ENCODE peak calls at places on chromosomes 5 and 9, in eight cellular contexts. N, R, P, Q, F, X, I and L are unnamed samples. For H3K4me1, the result is how much of the 10 kb centered on the place peaks cover.

GRCh38 chr9:101398335-101398929 is at the start of the genes MRPL50 and ZNF189:
- DNase-seq in N (peak), R (peak), P (peak), Q (peak), F (peak), X (peak), I (peak), L (peak)

GRCh38 chr9:14320272-14321245 is 6.6 kb upstream of the NFIB start:
- DNase-seq in N (no peak), R (no peak), P (no peak), Q (peak), F (peak), X (no peak), I (no peak), L (peak)

GRCh38 chr9:19085295-19085694 is 17.4 kb downstream of the HAUS6 start:
- DNase-seq in N (no peak), R (peak), P (no peak), Q (no peak), F (no peak), X (no peak), I (no peak), L (no peak)

GRCh38 chr9:5543875-5544702 is 33.8 kb downstream of the PDCD1LG2 start:
- DNase-seq in N (no peak), R (no peak), P (no peak), Q (no peak), F (no peak), X (no peak), I (no peak), L (no peak)

GRCh38 chr9:113355197-113355596 is 5.9 kb downstream of the BSPRY start:
- DNase-seq in N (no peak), R (no peak), P (no peak), Q (no peak), F (no peak), X (no peak), I (no peak), L (no peak)

GRCh38 chr5:135505973-135506372 is 29.8 kb downstream of the NEUROG1 start:
- DNase-seq in N (no peak), R (no peak), P (no peak), Q (no peak), F (no peak), X (no peak), I (no peak), L (no peak)

GRCh38 chr5:72109051-72109411 is 1.8 kb downstream of the MAP1B start:
- DNase-seq in N (no peak), R (no peak), P (no peak), Q (no peak), F (no peak), X (no peak), I (no peak), L (no peak)

GRCh38 chr9:83449981-83450380 is 88.2 kb downstream of the FRMD3 start:
- DNase-seq in N (no peak), R (no peak), P (no peak), Q (no peak), F (no peak), X (no peak), I (no peak), L (no peak)

GRCh38 chr5:177086918-177087706 is 397 bp downstream of the FGFR4 start:
- DNase-seq in N (no peak), R (peak), P (no peak), Q (no peak), F (no peak), X (no peak), I (peak), L (peak)

GRCh38 chr5:180439911-180440769 is 54.0 kb upstream of the CNOT6 start:
- DNase-seq in N (no peak), R (no peak), P (no peak), Q (no peak), F (no peak), X (no peak), I (no peak), L (no peak)

GRCh38 chr9:136847827-136848392 is 1.3 kb upstream of the PHPT1 start:
- DNase-seq in N (peak), R (peak), P (peak), Q (peak), F (peak), X (peak), I (peak), L (peak)

GRCh38 chr9:108696156-108696555 is 159.6 kb downstream of the ACTL7B start:
- DNase-seq in N (no peak), R (no peak), P (no peak), Q (no peak), F (no peak), X (no peak), I (no peak), L (no peak)

GRCh38 chr5:58477760-58478159 is 13.5 kb upstream of the GAPT start:
- DNase-seq in N (no peak), R (no peak), P (no peak), Q (no peak), F (no peak), X (no peak), I (no peak), L (peak)

GRCh38 chr5:1204693-1205242 is 3.4 kb downstream of the SLC6A19 start:
- DNase-seq in N (peak), R (peak), P (no peak), Q (peak), F (no peak), X (no peak), I (peak), L (peak)

GRCh38 chr5:149618581-149619248 is 37.4 kb downstream of the ARHGEF37 start:
- DNase-seq in N (peak), R (peak), P (no peak), Q (no peak), F (peak), X (peak), I (no peak), L (peak)

GRCh38 chr5:178231736-178232123 is 872 bp downstream of the PHYKPL start:
- DNase-seq in N (no peak), R (no peak), P (peak), Q (no peak), F (no peak), X (no peak), I (no peak), L (no peak)

GRCh38 chr5:180026725-180027448 is 44.7 kb downstream of the RNF130 start:
- DNase-seq in N (no peak), R (no peak), P (no peak), Q (no peak), F (no peak), X (no peak), I (no peak), L (no peak)

GRCh38 chr5:135842737-135843136 is 8.3 kb downstream of the SLC25A48 start:
- DNase-seq in N (no peak), R (no peak), P (no peak), Q (no peak), F (no peak), X (no peak), I (no peak), L (no peak)

GRCh38 chr9:99466104-99466503 is 244.0 kb downstream of the SEC61B start:
- DNase-seq in N (no peak), R (no peak), P (no peak), Q (no peak), F (no peak), X (no peak), I (no peak), L (peak)

GRCh38 chr9:111691686-111692329 is 30.4 kb downstream of the GNG10 start:
- DNase-seq in N (no peak), R (peak), P (no peak), Q (no peak), F (no peak), X (no peak), I (no peak), L (no peak)

GRCh38 chr9:100377015-100377414 is 24.3 kb upstream of the TEX10 start:
- DNase-seq in N (no peak), R (no peak), P (no peak), Q (no peak), F (no peak), X (no peak), I (no peak), L (no peak)

GRCh38 chr5:170591055-170591454 is 87.2 kb downstream of the KCNIP1 start:
- DNase-seq in N (no peak), R (no peak), P (no peak), Q (no peak), F (no peak), X (no peak), I (no peak), L (no peak)

GRCh38 chr5:170601608-170602007 is 97.8 kb downstream of the KCNIP1 start:
- DNase-seq in N (no peak), R (no peak), P (no peak), Q (no peak), F (no peak), X (no peak), I (no peak), L (no peak)

GRCh38 chr5:170597109-170597741 is 93.4 kb downstream of the KCNIP1 start:
- DNase-seq in N (peak), R (no peak), P (no peak), Q (no peak), F (no peak), X (no peak), I (no peak), L (peak)

GRCh38 chr5:170597876-170598275 is 94.1 kb downstream of the KCNIP1 start:
- DNase-seq in N (peak), R (no peak), P (no peak), Q (no peak), F (no peak), X (peak), I (no peak), L (no peak)

DNA sequence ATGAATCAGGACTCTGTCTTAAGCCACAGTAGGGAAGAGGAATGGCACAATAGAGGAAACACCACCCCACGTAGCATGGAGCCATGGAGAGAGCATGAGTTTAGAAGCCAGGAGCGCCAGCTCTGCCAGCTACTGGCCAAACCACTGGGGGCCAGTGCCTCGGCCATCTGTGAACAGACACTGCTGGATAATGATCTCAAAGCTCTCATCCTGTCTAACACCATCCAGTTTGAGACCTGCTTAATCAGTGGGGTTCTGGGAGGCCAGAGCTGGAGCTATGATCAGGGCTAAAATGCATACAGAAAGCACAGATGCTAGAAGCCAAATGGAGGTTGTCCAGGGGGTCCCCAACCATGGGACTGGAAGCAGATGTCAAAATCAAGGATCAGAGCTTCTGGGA is 92.7 kb downstream of the KCNIP1 start:
- DNase-seq in N (no peak), R (no peak), P (no peak), Q (no peak), F (no peak), X (no peak), I (no peak), L (peak)
- H3K4me1 ChIP-seq in N (under half), R (under half), P (under half), Q (under half), F (under half), X (under half), I (under half), L (under half)

GRCh38 chr9:105636331-105636730 is 25.9 kb upstream of the TAL2 start:
- DNase-seq in N (no peak), R (no peak), P (no peak), Q (no peak), F (no peak), X (no peak), I (no peak), L (no peak)

GRCh38 chr9:105637787-105638395 is 24.4 kb upstream of the TAL2 start:
- DNase-seq in N (no peak), R (no peak), P (no peak), Q (no peak), F (no peak), X (no peak), I (no peak), L (no peak)

GRCh38 chr9:105632807-105633206 is 29.4 kb upstream of the TAL2 start:
- DNase-seq in N (no peak), R (no peak), P (no peak), Q (no peak), F (no peak), X (no peak), I (no peak), L (no peak)

DNA sequence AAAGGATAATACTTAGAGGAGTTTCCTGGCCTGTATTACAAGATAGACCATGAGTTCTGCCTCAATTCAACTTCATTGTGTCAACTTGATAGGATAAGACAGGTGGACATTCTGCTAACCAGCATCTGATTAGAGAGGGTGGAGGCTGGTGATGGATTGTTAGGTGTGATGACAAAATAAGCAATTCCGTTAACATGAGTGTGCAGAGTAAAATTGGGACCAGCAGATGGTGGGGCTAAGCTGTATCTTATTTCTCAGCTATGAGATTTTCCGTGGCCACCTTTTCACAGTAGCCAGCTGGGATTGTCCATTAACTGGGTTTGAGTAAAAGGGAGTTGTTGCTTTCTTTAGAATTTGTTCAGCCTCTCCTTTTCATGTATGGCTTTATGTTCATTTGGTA is 28.9 kb upstream of the TAL2 start:
- DNase-seq in N (no peak), R (no peak), P (no peak), Q (no peak), F (no peak), X (no peak), I (no peak), L (no peak)
- TF ChIP-seq CTCF in N (no peak), R (no peak), P (no peak), Q (no peak), F (no peak), X (no peak), I (no peak), L (no peak)

GRCh38 chr9:34993502-34994428 is 4.2 kb downstream of the DNAJB5 start:
- DNase-seq in N (peak), R (no peak), P (peak), Q (peak), F (peak), X (peak), I (no peak), L (peak)
- H3K4me1 ChIP-seq in N (half or more), R (half or more), P (half or more), Q (half or more), F (half or more), X (half or more), I (half or more), L (under half)

GRCh38 chr9:122350577-122351355 is 20.1 kb upstream of the PTGS1 start:
- DNase-seq in N (peak), R (peak), P (peak), Q (peak), F (peak), X (peak), I (peak), L (peak)

GRCh38 chr9:122360891-122361290 is 9.9 kb upstream of the PTGS1 start:
- DNase-seq in N (no peak), R (no peak), P (no peak), Q (no peak), F (no peak), X (no peak), I (no peak), L (no peak)

GRCh38 chr9:122354536-122355199 is 16.2 kb upstream of the PTGS1 start:
- DNase-seq in N (no peak), R (no peak), P (no peak), Q (no peak), F (no peak), X (peak), I (no peak), L (no peak)

GRCh38 chr9:122355336-122355875 is 15.4 kb upstream of the PTGS1 start:
- DNase-seq in N (no peak), R (no peak), P (no peak), Q (no peak), F (no peak), X (no peak), I (no peak), L (no peak)

DNA sequence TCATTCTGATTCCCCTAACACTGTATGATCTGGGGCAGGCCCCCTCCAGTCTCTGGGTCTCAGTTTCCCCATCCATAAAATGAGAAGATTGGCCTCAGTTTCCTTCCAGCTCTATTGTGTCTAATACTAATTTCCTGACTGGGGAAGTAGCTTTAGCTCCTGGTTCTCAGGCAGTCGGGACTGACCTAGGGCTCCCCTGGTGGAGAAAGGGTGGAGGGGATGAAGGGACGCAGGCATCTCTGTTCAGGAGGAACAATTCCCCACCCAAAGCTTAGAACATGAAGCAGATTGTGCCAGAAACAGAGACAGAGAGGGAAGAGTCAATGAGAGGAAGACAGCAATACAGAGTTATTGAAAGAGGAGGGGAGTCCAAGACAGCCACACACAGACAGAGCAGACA is 14.2 kb upstream of the PTGS1 start:
- DNase-seq in N (no peak), R (no peak), P (no peak), Q (no peak), F (no peak), X (no peak), I (no peak), L (no peak)
- TF ChIP-seq CTCF in N (no peak), R (peak), P (no peak), Q (no peak), F (peak), X (peak), I (no peak), L (peak)

GRCh38 chr5:40685952-40686351 is 6.2 kb downstream of the PTGER4 start:
- DNase-seq in N (no peak), R (no peak), P (no peak), Q (no peak), F (no peak), X (no peak), I (no peak), L (no peak)
- H3K4me1 ChIP-seq in N (under half), R (under half), P (under half), Q (half or more), F (half or more), X (under half), I (under half), L (under half)

GRCh38 chr5:65555266-65555665 is 7.7 kb downstream of the CENPK start:
- DNase-seq in N (no peak), R (no peak), P (no peak), Q (no peak), F (no peak), X (no peak), I (no peak), L (no peak)
- TF ChIP-seq CTCF in N (no peak), R (no peak), P (no peak), Q (no peak), F (no peak), X (no peak), I (no peak), L (no peak)

DNA sequence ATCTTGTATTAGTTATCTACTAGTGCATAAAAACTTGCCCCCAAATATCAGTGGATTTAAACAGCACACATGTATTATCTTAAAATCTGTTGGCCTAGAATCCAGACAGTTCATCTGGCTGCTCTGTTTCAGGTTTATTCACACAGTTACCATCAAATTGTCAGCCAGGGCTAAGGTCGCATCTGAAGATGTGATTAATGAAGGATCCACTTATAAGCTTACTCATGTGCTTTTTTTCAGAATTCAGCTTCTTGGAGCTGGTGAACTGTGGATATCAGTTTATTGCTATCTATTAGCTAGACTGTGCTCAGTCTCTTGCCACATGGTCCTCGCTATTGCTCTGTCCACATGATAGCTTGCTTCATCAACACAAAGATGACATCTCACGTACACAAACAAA is 81.4 kb downstream of the PRDM9 start:
- DNase-seq in N (no peak), R (no peak), P (no peak), Q (no peak), F (no peak), X (no peak), I (no peak), L (no peak)
- H3K4me1 ChIP-seq in N (under half), R (under half), P (under half), Q (under half), F (under half), X (under half), I (under half), L (under half)